ENCODE peak calls at places on chromosomes 13 and 19, in eight cellular contexts. One of them, this sample, is unnamed.

GRCh38 chr19:10637894-10638293 is 12.5 kb downstream of the SLC44A2 start:
- DNase-seq in SHP77: no peak
- DNase-seq in HFFc6: no peak
- DNase-seq in CD4-positive, alpha-beta T cell: no peak
- DNase-seq in effector CD8-positive, alpha-beta T cell: no peak
- DNase-seq in ELR: no peak
- DNase-seq in H1: no peak
- DNase-seq in stimulated activated naive CD4-positive, alpha-beta T cell: no peak
- DNase-seq in this sample: no peak

GRCh38 chr19:35074426-35075201 is 33.1 kb downstream of the HPN start:
- DNase-seq in SHP77: no peak
- DNase-seq in HFFc6: no peak
- DNase-seq in CD4-positive, alpha-beta T cell: no peak
- DNase-seq in effector CD8-positive, alpha-beta T cell: no peak
- DNase-seq in ELR: no peak
- DNase-seq in H1: no peak
- DNase-seq in stimulated activated naive CD4-positive, alpha-beta T cell: no peak
- DNase-seq in this sample: no peak

GRCh38 chr13:27372896-27373295 is 51.5 kb upstream of the GTF3A start:
- DNase-seq in SHP77: peak; percentile 98
- DNase-seq in HFFc6: no peak
- DNase-seq in CD4-positive, alpha-beta T cell: no peak
- DNase-seq in effector CD8-positive, alpha-beta T cell: no peak
- DNase-seq in ELR: no peak
- DNase-seq in H1: no peak
- DNase-seq in stimulated activated naive CD4-positive, alpha-beta T cell: no peak
- DNase-seq in this sample: no peak

GRCh38 chr13:110359840-110360301 is 52.8 kb downstream of the COL4A2 start:
- DNase-seq in SHP77: no peak
- DNase-seq in HFFc6: no peak
- DNase-seq in CD4-positive, alpha-beta T cell: no peak
- DNase-seq in effector CD8-positive, alpha-beta T cell: no peak
- DNase-seq in ELR: no peak
- DNase-seq in H1: no peak
- DNase-seq in stimulated activated naive CD4-positive, alpha-beta T cell: no peak
- DNase-seq in this sample: no peak

GRCh38 chr13:29594310-29594709 is 1.2 kb downstream of the SLC7A1 start:
- DNase-seq in SHP77: peak; percentile 52
- DNase-seq in HFFc6: peak; percentile 85
- DNase-seq in CD4-positive, alpha-beta T cell: peak; percentile 20
- DNase-seq in effector CD8-positive, alpha-beta T cell: no peak
- DNase-seq in ELR: peak; percentile 91
- DNase-seq in H1: no peak
- DNase-seq in stimulated activated naive CD4-positive, alpha-beta T cell: peak; percentile 65
- DNase-seq in this sample: peak; percentile 51

GRCh38 chr19:29673451-29674371 is 8.4 kb downstream of the PLEKHF1 start:
- DNase-seq in SHP77: no peak
- DNase-seq in HFFc6: no peak
- DNase-seq in CD4-positive, alpha-beta T cell: no peak
- DNase-seq in effector CD8-positive, alpha-beta T cell: no peak
- DNase-seq in ELR: no peak
- DNase-seq in H1: no peak
- DNase-seq in stimulated activated naive CD4-positive, alpha-beta T cell: no peak
- DNase-seq in this sample: peak; percentile 49

GRCh38 chr13:48294670-48295069 is 8.9 kb upstream of the RB1 start:
- DNase-seq in SHP77: no peak
- DNase-seq in HFFc6: no peak
- DNase-seq in CD4-positive, alpha-beta T cell: no peak
- DNase-seq in effector CD8-positive, alpha-beta T cell: no peak
- DNase-seq in ELR: no peak
- DNase-seq in H1: no peak
- DNase-seq in stimulated activated naive CD4-positive, alpha-beta T cell: no peak
- DNase-seq in this sample: no peak

GRCh38 chr19:1063030-1063908 is 3.7 kb upstream of the ARHGAP45 start:
- DNase-seq in SHP77: no peak
- DNase-seq in HFFc6: peak; percentile 25
- DNase-seq in CD4-positive, alpha-beta T cell: peak; percentile 74
- DNase-seq in effector CD8-positive, alpha-beta T cell: peak; percentile 67
- DNase-seq in ELR: peak; percentile 45
- DNase-seq in H1: no peak
- DNase-seq in stimulated activated naive CD4-positive, alpha-beta T cell: peak; percentile 70
- DNase-seq in this sample: no peak

GRCh38 chr13:47433461-47434005 is 536.7 kb upstream of the HTR2A start:
- DNase-seq in SHP77: no peak
- DNase-seq in HFFc6: peak; percentile 20
- DNase-seq in CD4-positive, alpha-beta T cell: no peak
- DNase-seq in effector CD8-positive, alpha-beta T cell: no peak
- DNase-seq in ELR: peak; percentile 57
- DNase-seq in H1: no peak
- DNase-seq in stimulated activated naive CD4-positive, alpha-beta T cell: no peak
- DNase-seq in this sample: no peak

GRCh38 chr13:44244288-44244687 is 129.3 kb upstream of the SERP2 start:
- DNase-seq in SHP77: no peak
- DNase-seq in HFFc6: peak; percentile 9
- DNase-seq in CD4-positive, alpha-beta T cell: no peak
- DNase-seq in effector CD8-positive, alpha-beta T cell: no peak
- DNase-seq in ELR: peak; percentile 59
- DNase-seq in H1: no peak
- DNase-seq in stimulated activated naive CD4-positive, alpha-beta T cell: no peak
- DNase-seq in this sample: no peak

GRCh38 chr19:18939922-18940775 is 868 bp downstream of the HOMER3 start:
- DNase-seq in SHP77: no peak
- DNase-seq in HFFc6: peak; percentile 31
- DNase-seq in CD4-positive, alpha-beta T cell: no peak
- DNase-seq in effector CD8-positive, alpha-beta T cell: no peak
- DNase-seq in ELR: peak; percentile 77
- DNase-seq in H1: peak; percentile 47
- DNase-seq in stimulated activated naive CD4-positive, alpha-beta T cell: no peak
- DNase-seq in this sample: peak; percentile 56

GRCh38 chr13:49240017-49240416 is 7.7 kb upstream of the CDADC1 start:
- DNase-seq in SHP77: no peak
- DNase-seq in HFFc6: peak; percentile 25
- DNase-seq in CD4-positive, alpha-beta T cell: peak; percentile 27
- DNase-seq in effector CD8-positive, alpha-beta T cell: no peak
- DNase-seq in ELR: peak; percentile 73
- DNase-seq in H1: no peak
- DNase-seq in stimulated activated naive CD4-positive, alpha-beta T cell: peak; percentile 24
- DNase-seq in this sample: no peak

GRCh38 chr13:78787189-78787588 is 128.2 kb upstream of the OBI1 start:
- DNase-seq in SHP77: peak; percentile 27
- DNase-seq in HFFc6: no peak
- DNase-seq in CD4-positive, alpha-beta T cell: no peak
- DNase-seq in effector CD8-positive, alpha-beta T cell: no peak
- DNase-seq in ELR: no peak
- DNase-seq in H1: no peak
- DNase-seq in stimulated activated naive CD4-positive, alpha-beta T cell: no peak
- DNase-seq in this sample: no peak

GRCh38 chr19:2478756-2479555 is 3.0 kb downstream of the GADD45B start:
- DNase-seq in SHP77: no peak
- DNase-seq in HFFc6: peak; percentile 68
- DNase-seq in CD4-positive, alpha-beta T cell: peak; percentile 69
- DNase-seq in effector CD8-positive, alpha-beta T cell: peak; percentile 61
- DNase-seq in ELR: peak; percentile 79
- DNase-seq in H1: no peak
- DNase-seq in stimulated activated naive CD4-positive, alpha-beta T cell: peak; percentile 80
- DNase-seq in this sample: peak; percentile 88

GRCh38 chr13:23799945-23800344 is 89.3 kb downstream of the MIPEP start:
- DNase-seq in SHP77: no peak
- DNase-seq in HFFc6: no peak
- DNase-seq in CD4-positive, alpha-beta T cell: no peak
- DNase-seq in effector CD8-positive, alpha-beta T cell: no peak
- DNase-seq in ELR: no peak
- DNase-seq in H1: no peak
- DNase-seq in stimulated activated naive CD4-positive, alpha-beta T cell: peak; percentile 44
- DNase-seq in this sample: no peak

GRCh38 chr19:55255618-55256423 is 3.0 kb downstream of the PPP6R1 start:
- DNase-seq in SHP77: no peak
- DNase-seq in HFFc6: peak; percentile 53
- DNase-seq in CD4-positive, alpha-beta T cell: peak; percentile 42
- DNase-seq in effector CD8-positive, alpha-beta T cell: no peak
- DNase-seq in ELR: peak; percentile 67
- DNase-seq in H1: no peak
- DNase-seq in stimulated activated naive CD4-positive, alpha-beta T cell: peak; percentile 27
- DNase-seq in this sample: no peak

GRCh38 chr13:99414048-99414995 is 87.0 kb upstream of the TM9SF2 start:
- DNase-seq in SHP77: no peak
- DNase-seq in HFFc6: no peak
- DNase-seq in CD4-positive, alpha-beta T cell: no peak
- DNase-seq in effector CD8-positive, alpha-beta T cell: no peak
- DNase-seq in ELR: no peak
- DNase-seq in H1: no peak
- DNase-seq in stimulated activated naive CD4-positive, alpha-beta T cell: no peak
- DNase-seq in this sample: no peak

GRCh38 chr13:113029487-113030258 is 60.7 kb downstream of the MCF2L start:
- DNase-seq in SHP77: peak; percentile 50
- DNase-seq in HFFc6: no peak
- DNase-seq in CD4-positive, alpha-beta T cell: peak; percentile 45
- DNase-seq in effector CD8-positive, alpha-beta T cell: peak; percentile 44
- DNase-seq in ELR: peak; percentile 38
- DNase-seq in H1: no peak
- DNase-seq in stimulated activated naive CD4-positive, alpha-beta T cell: peak; percentile 49
- DNase-seq in this sample: no peak

GRCh38 chr19:3983542-3983914 is 1.7 kb downstream of the EEF2 start:
- DNase-seq in SHP77: no peak
- DNase-seq in HFFc6: no peak
- DNase-seq in CD4-positive, alpha-beta T cell: no peak
- DNase-seq in effector CD8-positive, alpha-beta T cell: no peak
- DNase-seq in ELR: no peak
- DNase-seq in H1: no peak
- DNase-seq in stimulated activated naive CD4-positive, alpha-beta T cell: no peak
- DNase-seq in this sample: peak; percentile 17

GRCh38 chr13:100273576-100273975 is 184.7 kb downstream of the PCCA start:
- DNase-seq in SHP77: no peak
- DNase-seq in HFFc6: no peak
- DNase-seq in CD4-positive, alpha-beta T cell: no peak
- DNase-seq in effector CD8-positive, alpha-beta T cell: no peak
- DNase-seq in ELR: no peak
- DNase-seq in H1: no peak
- DNase-seq in stimulated activated naive CD4-positive, alpha-beta T cell: no peak
- DNase-seq in this sample: no peak

GRCh38 chr13:77351326-77351725 is 24.4 kb upstream of the MYCBP2 start:
- DNase-seq in SHP77: no peak
- DNase-seq in HFFc6: no peak
- DNase-seq in CD4-positive, alpha-beta T cell: no peak
- DNase-seq in effector CD8-positive, alpha-beta T cell: no peak
- DNase-seq in ELR: no peak
- DNase-seq in H1: no peak
- DNase-seq in stimulated activated naive CD4-positive, alpha-beta T cell: no peak
- DNase-seq in this sample: no peak

GRCh38 chr13:90950134-90950533 is 397.4 kb upstream of the MIR17HG start:
- DNase-seq in SHP77: no peak
- DNase-seq in HFFc6: no peak
- DNase-seq in CD4-positive, alpha-beta T cell: no peak
- DNase-seq in effector CD8-positive, alpha-beta T cell: no peak
- DNase-seq in ELR: peak; percentile 14
- DNase-seq in H1: no peak
- DNase-seq in stimulated activated naive CD4-positive, alpha-beta T cell: no peak
- DNase-seq in this sample: no peak

GRCh38 chr13:44347301-44347700 is 26.3 kb upstream of the SERP2 start:
- DNase-seq in SHP77: no peak
- DNase-seq in HFFc6: no peak
- DNase-seq in CD4-positive, alpha-beta T cell: no peak
- DNase-seq in effector CD8-positive, alpha-beta T cell: no peak
- DNase-seq in ELR: peak; percentile 23
- DNase-seq in H1: no peak
- DNase-seq in stimulated activated naive CD4-positive, alpha-beta T cell: no peak
- DNase-seq in this sample: no peak

GRCh38 chr19:49512970-49513745 is 697 bp downstream of the FCGRT start:
- DNase-seq in SHP77: no peak
- DNase-seq in HFFc6: no peak
- DNase-seq in CD4-positive, alpha-beta T cell: peak; percentile 27
- DNase-seq in effector CD8-positive, alpha-beta T cell: no peak
- DNase-seq in ELR: no peak
- DNase-seq in H1: no peak
- DNase-seq in stimulated activated naive CD4-positive, alpha-beta T cell: peak; percentile 45
- DNase-seq in this sample: no peak

GRCh38 chr13:98044301-98044700 is 90.8 kb downstream of the IPO5 start:
- DNase-seq in SHP77: no peak
- DNase-seq in HFFc6: no peak
- DNase-seq in CD4-positive, alpha-beta T cell: no peak
- DNase-seq in effector CD8-positive, alpha-beta T cell: no peak
- DNase-seq in ELR: no peak
- DNase-seq in H1: no peak
- DNase-seq in stimulated activated naive CD4-positive, alpha-beta T cell: no peak
- DNase-seq in this sample: no peak

GRCh38 chr13:85166891-85167290 is 632.3 kb downstream of the SLITRK6 start:
- DNase-seq in SHP77: no peak
- DNase-seq in HFFc6: no peak
- DNase-seq in CD4-positive, alpha-beta T cell: no peak
- DNase-seq in effector CD8-positive, alpha-beta T cell: no peak
- DNase-seq in ELR: no peak
- DNase-seq in H1: no peak
- DNase-seq in stimulated activated naive CD4-positive, alpha-beta T cell: no peak
- DNase-seq in this sample: no peak

GRCh38 chr19:10568444-10568825 is 344 bp downstream of the CDKN2D start:
- DNase-seq in SHP77: no peak
- DNase-seq in HFFc6: no peak
- DNase-seq in CD4-positive, alpha-beta T cell: no peak
- DNase-seq in effector CD8-positive, alpha-beta T cell: no peak
- DNase-seq in ELR: peak; percentile 37
- DNase-seq in H1: no peak
- DNase-seq in stimulated activated naive CD4-positive, alpha-beta T cell: no peak
- DNase-seq in this sample: peak; percentile 51

GRCh38 chr13:108176685-108177274 is 38.6 kb downstream of the LIG4 start:
- DNase-seq in SHP77: peak; percentile 14
- DNase-seq in HFFc6: no peak
- DNase-seq in CD4-positive, alpha-beta T cell: peak; percentile 48
- DNase-seq in effector CD8-positive, alpha-beta T cell: peak; percentile 27
- DNase-seq in ELR: peak; percentile 45
- DNase-seq in H1: no peak
- DNase-seq in stimulated activated naive CD4-positive, alpha-beta T cell: peak; percentile 25
- DNase-seq in this sample: no peak

GRCh38 chr19:50803633-50804419 is 13.6 kb downstream of the ACP4 start:
- DNase-seq in SHP77: peak; percentile 13
- DNase-seq in HFFc6: no peak
- DNase-seq in CD4-positive, alpha-beta T cell: no peak
- DNase-seq in effector CD8-positive, alpha-beta T cell: no peak
- DNase-seq in ELR: peak; percentile 40
- DNase-seq in H1: no peak
- DNase-seq in stimulated activated naive CD4-positive, alpha-beta T cell: peak; percentile 38
- DNase-seq in this sample: peak; percentile 20

GRCh38 chr13:110170020-110170790 is 136.8 kb downstream of the COL4A1 start:
- DNase-seq in SHP77: no peak
- DNase-seq in HFFc6: no peak
- DNase-seq in CD4-positive, alpha-beta T cell: no peak
- DNase-seq in effector CD8-positive, alpha-beta T cell: no peak
- DNase-seq in ELR: no peak
- DNase-seq in H1: no peak
- DNase-seq in stimulated activated naive CD4-positive, alpha-beta T cell: no peak
- DNase-seq in this sample: no peak

GRCh38 chr19:30228726-30229523 is 143.3 kb upstream of the ZNF536 start:
- DNase-seq in SHP77: no peak
- DNase-seq in HFFc6: no peak
- DNase-seq in CD4-positive, alpha-beta T cell: no peak
- DNase-seq in effector CD8-positive, alpha-beta T cell: no peak
- DNase-seq in ELR: no peak
- DNase-seq in H1: no peak
- DNase-seq in stimulated activated naive CD4-positive, alpha-beta T cell: no peak
- DNase-seq in this sample: no peak

GRCh38 chr13:85277753-85278152 is 521.5 kb downstream of the SLITRK6 start:
- DNase-seq in SHP77: no peak
- DNase-seq in HFFc6: no peak
- DNase-seq in CD4-positive, alpha-beta T cell: no peak
- DNase-seq in effector CD8-positive, alpha-beta T cell: no peak
- DNase-seq in ELR: peak; percentile 71
- DNase-seq in H1: no peak
- DNase-seq in stimulated activated naive CD4-positive, alpha-beta T cell: no peak
- DNase-seq in this sample: no peak

GRCh38 chr13:80000679-80001509 is 340.0 kb downstream of the SPRY2 start:
- DNase-seq in SHP77: no peak
- DNase-seq in HFFc6: peak; percentile 17
- DNase-seq in CD4-positive, alpha-beta T cell: no peak
- DNase-seq in effector CD8-positive, alpha-beta T cell: no peak
- DNase-seq in ELR: no peak
- DNase-seq in H1: no peak
- DNase-seq in stimulated activated naive CD4-positive, alpha-beta T cell: no peak
- DNase-seq in this sample: no peak

GRCh38 chr19:8158411-8159074 is 9.2 kb upstream of the FBN3 start:
- DNase-seq in SHP77: peak; percentile 81
- DNase-seq in HFFc6: peak; percentile 61
- DNase-seq in CD4-positive, alpha-beta T cell: no peak
- DNase-seq in effector CD8-positive, alpha-beta T cell: no peak
- DNase-seq in ELR: peak; percentile 80
- DNase-seq in H1: no peak
- DNase-seq in stimulated activated naive CD4-positive, alpha-beta T cell: peak; percentile 71
- DNase-seq in this sample: peak; percentile 49